ENCODE peak calls at places on chromosome 13, in five cellular contexts. C, P, T, X and D are unnamed samples.

GRCh38 chr13:77583551-77583950 is 48.0 kb downstream of the SCEL start:
- DNase-seq in C (no peak), P (no peak), T (no peak), X (no peak), D (no peak)

GRCh38 chr13:76854894-76855293 is 31.3 kb downstream of the KCTD12 start:
- DNase-seq in C (no peak), P (peak), T (no peak), X (no peak), D (no peak)

GRCh38 chr13:94280357-94280756 is 199.1 kb downstream of the DCT start:
- DNase-seq in C (no peak), P (no peak), T (no peak), X (no peak), D (no peak)

GRCh38 chr13:34155931-34156607 is 338.1 kb downstream of the RFC3 start:
- DNase-seq in C (peak), P (peak), T (no peak), X (peak), D (no peak)

GRCh38 chr13:104586010-104586746 is 1520.0 kb upstream of the SLC10A2 start:
- DNase-seq in C (no peak), P (no peak), T (no peak), X (peak), D (peak)

GRCh38 chr13:68808456-68808855 is 1299.2 kb upstream of the ATXN8OS start:
- DNase-seq in C (no peak), P (no peak), T (no peak), X (no peak), D (no peak)

GRCh38 chr13:42883771-42884170 is 102.4 kb downstream of the FAM216B start:
- DNase-seq in C (peak), P (peak), T (peak), X (peak), D (peak)

GRCh38 chr13:87537946-87538345 is 133.2 kb upstream of the SLITRK5 start:
- DNase-seq in C (no peak), P (no peak), T (no peak), X (no peak), D (no peak)

GRCh38 chr13:99269627-99270252 is 11.6 kb upstream of the GPR18 start:
- DNase-seq in C (peak), P (peak), T (no peak), X (peak), D (no peak)

GRCh38 chr13:44904982-44905381 is 84.3 kb downstream of the NUFIP1 start:
- DNase-seq in C (peak), P (peak), T (peak), X (peak), D (no peak)

GRCh38 chr13:109162248-109163051 is 533.0 kb downstream of the MYO16 start:
- DNase-seq in C (no peak), P (no peak), T (no peak), X (no peak), D (no peak)

DNA sequence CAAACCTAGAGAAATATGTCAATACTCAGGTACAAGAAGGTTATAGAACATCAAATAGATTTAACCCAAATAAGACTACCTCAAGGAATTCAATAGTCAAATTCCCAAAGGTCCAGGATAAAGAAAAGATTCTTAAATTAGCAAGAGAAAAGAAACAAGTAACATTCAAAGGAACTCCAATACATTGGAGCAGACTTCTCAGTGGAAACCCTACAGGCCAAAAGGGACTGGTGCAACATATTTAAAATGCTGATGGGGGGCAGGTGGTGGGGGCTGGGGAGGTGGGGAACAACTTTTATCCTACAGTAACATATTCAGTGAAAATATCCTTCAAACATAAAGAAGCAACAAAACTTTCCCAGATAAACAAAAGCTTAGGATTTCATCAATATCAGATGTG is 23.1 kb downstream of the ITGBL1 start:
- DNase-seq in C (no peak), P (no peak), T (no peak), X (no peak), D (no peak)
- TF ChIP-seq CTCF in C (no peak), P (peak), T (no peak), X (no peak), D (no peak)

DNA sequence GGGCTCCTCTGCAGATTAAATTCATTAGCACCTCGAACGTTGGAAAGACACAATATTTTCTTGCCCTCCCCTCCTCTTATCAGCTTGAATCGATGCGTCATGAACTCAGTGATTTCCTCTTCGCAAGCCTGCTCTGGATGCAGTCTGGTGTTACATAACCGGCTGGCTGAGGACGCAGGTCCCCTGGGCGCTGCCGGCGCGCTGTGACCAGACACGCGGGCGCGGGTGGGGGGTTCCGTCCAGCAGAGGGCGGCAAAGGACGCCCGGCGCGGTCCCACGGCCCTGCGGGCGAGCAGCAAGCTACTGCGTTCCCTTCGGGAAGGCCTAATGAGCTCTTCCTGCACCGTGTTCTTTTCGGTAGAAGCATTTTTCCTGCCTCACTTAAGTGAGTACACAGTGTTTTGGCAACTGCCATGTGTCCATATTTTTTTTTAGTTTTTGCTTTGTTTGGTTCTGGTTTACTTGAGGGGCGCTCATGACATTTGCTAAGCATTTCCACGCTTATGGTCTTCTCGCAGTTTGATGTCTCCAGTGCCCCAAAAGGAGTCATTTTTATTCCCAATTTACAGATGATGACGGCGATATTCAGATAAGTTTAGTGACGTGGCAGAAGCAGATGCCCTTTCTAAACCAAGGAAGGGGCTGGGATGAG is 112.2 kb upstream of the MBNL2 start:
- DNase-seq in C (peak), P (peak), T (peak), X (peak), D (peak)
- TF ChIP-seq CTCF in C (peak), P (peak), T (peak), X (peak), D (peak)

DNA sequence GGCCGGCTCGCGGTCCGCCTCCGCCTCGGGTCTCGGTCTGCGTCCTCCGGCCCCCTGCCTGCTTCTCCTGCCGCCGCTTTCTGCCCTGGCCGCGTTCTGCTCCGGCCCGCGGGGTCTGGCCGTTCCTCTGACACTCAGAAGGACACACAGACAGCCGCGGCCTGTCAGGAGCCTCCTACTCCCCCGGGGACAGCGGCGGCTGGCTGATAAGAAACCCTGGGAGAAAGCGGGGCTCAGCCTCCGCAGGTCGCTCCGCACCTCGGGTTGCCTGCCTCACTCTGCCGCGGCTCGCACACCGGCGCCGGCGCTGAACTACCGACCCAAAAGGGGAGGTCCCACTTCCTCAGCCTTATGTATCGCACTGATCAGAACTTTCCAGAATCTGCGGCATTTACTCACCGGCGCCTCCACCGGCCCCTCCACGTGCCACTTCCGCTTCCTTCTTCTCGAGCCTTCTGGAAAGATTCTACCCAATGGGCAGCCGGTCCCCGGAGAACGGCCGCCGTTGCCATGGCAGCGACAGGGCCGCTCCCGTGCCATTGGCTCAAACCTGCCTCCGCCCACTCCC is at the start of gene HSPH1:
- DNase-seq in C (peak), P (peak), T (peak), X (peak), D (peak)
- TF ChIP-seq CTCF in C (no peak), P (peak), T (peak), X (no peak), D (peak)

GRCh38 chr13:63455938-63456337 is 2040.3 kb upstream of the PCDH20 start:
- DNase-seq in C (no peak), P (no peak), T (no peak), X (no peak), D (no peak)
- TF ChIP-seq CTCF in C (no peak), P (peak), T (no peak), X (no peak), D (peak)

GRCh38 chr13:24865158-24865557 is 101.2 kb downstream of the RNF17 start:
- DNase-seq in C (no peak), P (peak), T (no peak), X (no peak), D (no peak)
- TF ChIP-seq CTCF in C (no peak), P (peak), T (no peak), X (no peak), D (no peak)

DNA sequence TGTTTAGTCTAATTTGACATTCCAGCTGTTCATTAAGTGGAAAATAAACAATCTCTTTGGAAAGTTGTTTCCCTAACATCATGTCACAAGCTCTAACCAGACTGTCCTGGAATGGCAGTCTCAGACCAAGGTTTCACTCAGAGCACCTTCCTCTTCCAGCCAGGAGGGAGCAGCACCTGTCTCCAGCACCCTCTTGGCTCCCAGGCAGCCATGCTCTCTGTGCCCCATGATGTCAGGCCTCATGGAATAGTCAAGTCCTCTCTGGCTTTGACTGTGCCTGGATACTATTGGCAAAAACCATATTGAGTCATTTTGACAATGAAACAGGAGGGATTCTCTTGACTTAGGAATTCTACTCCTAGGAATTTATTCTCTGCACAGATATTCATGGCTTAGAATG is 171.4 kb downstream of the OXGR1 start:
- DNase-seq in C (peak), P (no peak), T (peak), X (peak), D (peak)
- TF ChIP-seq CTCF in C (no peak), P (no peak), T (no peak), X (peak), D (peak)